ENCODE peak calls at places on chromosomes 7 and 10, in four cellular contexts. I is colonic mucosa, X is left ventricle myocardium inferior, J is PC-3. P is an unnamed sample. For H3K36me3, the result is how much of the 10 kb centered on the place peaks cover.

GRCh38 chr7:112802406-112802805 is 12.2 kb upstream of the TMEM168 start:
- DNase-seq in I (no peak), X (no peak), J (no peak), P (no peak)

GRCh38 chr10:16386855-16387254 is 50.0 kb upstream of the PTER start:
- DNase-seq in I (no peak), X (no peak), J (no peak), P (no peak)

GRCh38 chr7:147400926-147401325 is 1189.6 kb upstream of the C7orf33 start:
- DNase-seq in I (no peak), X (no peak), J (no peak), P (no peak)

GRCh38 chr10:123577921-123578461 is 88.2 kb upstream of the GPR26 start:
- DNase-seq in I (no peak), X (no peak), J (no peak), P (no peak)

GRCh38 chr7:53611043-53611442 is 575.6 kb downstream of the POM121L12 start:
- DNase-seq in I (no peak), X (no peak), J (no peak), P (no peak)

GRCh38 chr7:1005303-1005702 is 22.3 kb downstream of the CYP2W1 start:
- DNase-seq in I (no peak), X (no peak), J (no peak), P (no peak)

GRCh38 chr7:130492519-130493274 is 812 bp downstream of the MEST start:
- DNase-seq in I (no peak), X (no peak), J (no peak), P (no peak)

GRCh38 chr10:47357131-47357582 is 9.0 kb downstream of the RBP3 start:
- DNase-seq in I (no peak), X (no peak), J (no peak), P (no peak)

GRCh38 chr10:42972946-42973345 is 103.9 kb upstream of the RET start:
- DNase-seq in I (no peak), X (no peak), J (no peak), P (no peak)

GRCh38 chr10:132645630-132646442 is 108.2 kb downstream of the INPP5A start:
- DNase-seq in I (no peak), X (no peak), J (no peak), P (no peak)

GRCh38 chr10:122050316-122050715 is 61.4 kb downstream of the TACC2 start:
- DNase-seq in I (peak), X (no peak), J (no peak), P (no peak)

GRCh38 chr7:5481241-5482019 is 57.8 kb upstream of the TNRC18 start:
- DNase-seq in I (no peak), X (no peak), J (no peak), P (no peak)

GRCh38 chr10:51602326-51602725 is 97.1 kb downstream of the CSTF2T start:
- DNase-seq in I (no peak), X (no peak), J (no peak), P (no peak)

GRCh38 chr7:77995717-77996116 is 197.1 kb downstream of the PHTF2 start:
- DNase-seq in I (no peak), X (no peak), J (no peak), P (no peak)

GRCh38 chr7:94908204-94909022 is 1.0 kb downstream of the PPP1R9A start:
- DNase-seq in I (peak), X (peak), J (peak), P (no peak)

GRCh38 chr10:113614304-113614703 is 49.5 kb downstream of the NRAP start:
- DNase-seq in I (no peak), X (no peak), J (no peak), P (no peak)

GRCh38 chr10:124265776-124266467 is 152.8 kb downstream of the OAT start:
- DNase-seq in I (no peak), X (no peak), J (no peak), P (no peak)

GRCh38 chr7:134619627-134620331 is 26.9 kb upstream of the BPGM start:
- DNase-seq in I (no peak), X (no peak), J (peak), P (peak)

GRCh38 chr7:93944673-93945072 is 23.1 kb downstream of the GNG11 start:
- DNase-seq in I (no peak), X (no peak), J (no peak), P (no peak)

GRCh38 chr10:13567030-13567429 is 19.7 kb upstream of the PRPF18 start:
- DNase-seq in I (no peak), X (no peak), J (no peak), P (no peak)

GRCh38 chr7:150317748-150318444 is 5.3 kb upstream of the LRRC61 start:
- DNase-seq in I (no peak), X (no peak), J (no peak), P (no peak)

GRCh38 chr10:76026176-76026771 is 594.9 kb downstream of the LRMDA start:
- DNase-seq in I (no peak), X (no peak), J (peak), P (no peak)

GRCh38 chr7:47034180-47034579 is 547.7 kb downstream of the TNS3 start:
- DNase-seq in I (no peak), X (no peak), J (no peak), P (no peak)

GRCh38 chr7:133051066-133051465 is 30.8 kb downstream of the CHCHD3 start:
- DNase-seq in I (no peak), X (no peak), J (no peak), P (no peak)

GRCh38 chr10:72320676-72321247 is 34.0 kb downstream of the DNAJB12 start:
- DNase-seq in I (peak), X (peak), J (peak), P (peak)

GRCh38 chr7:18020138-18020715 is 7.4 kb downstream of the PRPS1L1 start:
- DNase-seq in I (peak), X (no peak), J (no peak), P (no peak)

GRCh38 chr7:127374181-127374580 is 18.3 kb downstream of the ZNF800 start:
- DNase-seq in I (no peak), X (no peak), J (no peak), P (no peak)

GRCh38 chr10:73910764-73911552 is at the start of gene PLAU:
- DNase-seq in I (peak), X (peak), J (peak), P (no peak)

GRCh38 chr10:18577823-18578685 is 73.3 kb downstream of the NSUN6 start:
- DNase-seq in I (no peak), X (no peak), J (no peak), P (no peak)

GRCh38 chr10:18571780-18572179 is 79.6 kb downstream of the NSUN6 start:
- DNase-seq in I (no peak), X (no peak), J (no peak), P (no peak)

GRCh38 chr10:18576586-18576985 is 74.8 kb downstream of the NSUN6 start:
- DNase-seq in I (no peak), X (no peak), J (no peak), P (no peak)

GRCh38 chr10:18571076-18571475 is 80.3 kb downstream of the NSUN6 start:
- DNase-seq in I (no peak), X (no peak), J (no peak), P (no peak)

DNA sequence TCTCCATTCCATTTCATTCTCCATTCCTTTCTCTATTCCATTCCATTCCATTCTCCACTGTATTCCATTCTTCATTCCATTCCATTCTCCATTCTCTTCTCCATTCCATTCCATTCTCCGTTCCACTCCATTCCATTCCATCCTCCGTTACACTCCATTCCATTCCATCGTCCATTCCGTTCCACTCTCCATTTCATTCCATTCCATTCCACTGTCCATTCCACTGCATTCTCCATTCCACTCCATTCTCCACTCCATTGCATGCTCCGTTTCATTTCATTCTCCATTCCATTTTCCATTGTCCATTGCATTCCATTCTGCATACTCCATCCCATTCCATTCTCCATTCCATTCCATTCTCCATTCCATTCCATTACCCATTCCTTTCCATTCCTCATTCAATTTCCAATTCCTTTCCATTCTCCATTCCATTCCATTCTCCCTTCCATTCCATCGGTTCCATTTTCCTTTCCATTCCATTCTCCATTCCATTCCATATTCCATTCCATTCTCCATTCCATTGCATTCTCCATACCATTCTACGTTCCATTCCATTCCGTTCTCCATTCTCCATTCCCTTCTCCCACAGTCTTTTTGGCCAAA is 78.3 kb downstream of the NSUN6 start:
- DNase-seq in I (no peak), X (no peak), J (no peak), P (no peak)
- TF ChIP-seq CTCF in I (no peak), X (no peak), J (no peak), P (no peak)

DNA sequence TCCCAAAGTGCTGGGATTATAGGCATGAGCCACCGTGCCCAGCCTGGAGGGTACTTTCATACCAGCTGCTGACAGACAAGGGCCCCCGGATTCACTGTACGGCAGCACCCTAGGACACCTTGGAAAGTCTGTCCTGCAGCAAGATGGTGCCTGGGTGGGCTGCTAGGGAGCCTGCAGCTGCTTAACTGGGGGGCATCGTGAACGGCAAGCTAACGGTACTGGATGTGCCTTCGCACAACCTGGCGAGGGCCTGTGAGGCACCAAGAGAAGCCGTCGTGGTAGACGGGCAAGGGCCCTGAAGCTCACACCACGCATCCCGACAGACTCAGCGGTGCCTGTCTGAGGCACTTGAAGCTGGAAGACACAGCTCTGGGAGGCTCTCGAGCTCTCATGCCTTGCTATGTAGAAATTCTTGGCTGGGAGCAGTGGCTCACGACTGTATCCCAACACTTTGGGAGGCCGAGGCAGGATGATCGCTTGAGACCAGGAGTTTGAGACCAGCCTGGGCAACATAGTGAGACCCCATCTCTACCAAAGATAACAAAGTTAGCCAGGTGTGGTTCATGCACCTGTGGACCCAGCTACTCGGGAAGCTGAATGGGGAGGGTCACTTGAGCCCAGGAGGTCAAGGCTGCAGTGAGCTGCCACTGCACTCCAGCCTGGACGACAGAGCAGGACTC is 9.4 kb downstream of the BRAT1 start:
- DNase-seq in I (no peak), X (no peak), J (no peak), P (no peak)
- H3K36me3 ChIP-seq in I (under half), X (half or more), J (under half), P (under half)

GRCh38 chr10:110872145-110872983 is 636 bp downstream of the PDCD4 start:
- DNase-seq in I (peak), X (peak), J (peak), P (no peak)
- TF ChIP-seq CTCF in I (no peak), X (peak), J (no peak), P (peak)

GRCh38 chr10:119447823-119448546 is 94.5 kb downstream of the RGS10 start:
- DNase-seq in I (no peak), X (no peak), J (no peak), P (no peak)

GRCh38 chr10:119449760-119450461 is 92.6 kb downstream of the RGS10 start:
- DNase-seq in I (peak), X (no peak), J (peak), P (no peak)

GRCh38 chr10:119449210-119449584 is 93.3 kb downstream of the RGS10 start:
- DNase-seq in I (no peak), X (no peak), J (no peak), P (no peak)

GRCh38 chr10:119447421-119447820 is 95.1 kb downstream of the RGS10 start:
- DNase-seq in I (no peak), X (no peak), J (no peak), P (no peak)

DNA sequence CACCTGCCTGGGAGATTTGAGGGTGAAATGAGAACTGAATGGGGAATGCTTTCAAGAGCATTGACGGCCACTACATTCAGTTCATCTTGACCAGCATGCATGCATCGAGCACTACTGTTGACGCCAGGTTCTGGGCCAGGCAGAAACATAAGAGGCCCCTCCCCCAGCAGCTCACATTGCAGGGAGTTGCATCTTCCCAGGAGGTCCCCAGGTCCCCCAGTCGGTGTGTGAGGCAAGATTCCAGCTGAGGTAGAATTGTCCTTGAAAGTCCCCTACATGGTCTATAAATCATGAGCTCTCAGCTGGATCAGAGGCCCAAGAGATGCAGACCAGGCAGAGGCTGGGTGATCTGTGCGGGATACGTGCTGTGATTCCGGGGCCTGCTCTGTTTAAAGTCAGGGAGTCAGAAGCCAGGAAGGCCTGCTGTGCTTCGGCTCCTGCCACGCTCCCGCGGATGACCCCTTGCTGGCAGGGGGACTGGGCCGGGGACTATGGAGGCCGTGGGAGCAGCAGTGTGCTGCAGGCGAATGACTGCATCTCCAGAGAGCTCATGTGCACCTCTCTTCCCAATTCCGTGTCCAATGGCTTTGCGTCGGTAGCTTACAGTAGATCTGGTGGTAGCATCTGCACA is 93.8 kb downstream of the RGS10 start:
- DNase-seq in I (no peak), X (no peak), J (no peak), P (no peak)
- H3K36me3 ChIP-seq in I (under half), X (half or more), J (under half), P (under half)

DNA sequence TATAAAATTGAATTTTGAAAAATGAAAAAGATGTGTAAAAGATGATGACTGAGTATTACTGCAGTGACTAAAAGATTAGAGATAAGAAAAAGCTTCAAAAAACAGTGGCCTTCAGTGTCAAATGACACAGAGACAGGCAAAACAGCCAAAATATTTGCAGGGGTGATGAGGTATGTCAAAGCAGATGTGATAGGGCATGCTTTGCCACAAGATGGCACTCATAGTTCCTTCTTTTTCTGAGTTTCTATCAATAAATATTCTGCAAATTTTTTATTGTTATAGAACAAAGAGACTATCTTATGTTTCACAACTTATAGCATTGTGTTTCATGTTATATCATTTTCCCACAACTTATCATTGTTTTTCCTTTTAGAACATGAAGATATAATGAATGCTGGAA is 344.1 kb upstream of the HPS1 start:
- DNase-seq in I (no peak), X (no peak), J (peak), P (no peak)
- TF ChIP-seq CTCF in I (peak), X (peak), J (peak), P (peak)